ENCODE peak calls at places on chromosome 2, in four cellular contexts. N, R, T and Q are unnamed samples.
A peak's percentile ranks its signal among the peaks of the same experiment; 100 is the strongest.

GRCh38 chr2:77228379-77228778 is 293.8 kb downstream of the LRRTM4 start:
- DNase-seq in N (no peak), R (no peak), T (no peak), Q (no peak)

GRCh38 chr2:208363485-208363884 is 43.1 kb upstream of the PTH2R start:
- DNase-seq in N (no peak), R (no peak), T (no peak), Q (no peak)

GRCh38 chr2:10531874-10532273 is 83.7 kb upstream of the ODC1 start:
- DNase-seq in N (no peak), R (no peak), T (no peak), Q (no peak)

GRCh38 chr2:26816893-26817292 is 31.0 kb downstream of the CENPA start:
- DNase-seq in N (peak; percentile 34), R (peak; percentile 59), T (no peak), Q (no peak)

GRCh38 chr2:151193576-151193975 is 68.1 kb downstream of the RBM43 start:
- DNase-seq in N (no peak), R (no peak), T (no peak), Q (no peak)

GRCh38 chr2:224242543-224242942 is 159.4 kb downstream of the FAM124B start:
- DNase-seq in N (no peak), R (no peak), T (no peak), Q (no peak)

GRCh38 chr2:191567229-191567628 is 110.7 kb upstream of the NABP1 start:
- DNase-seq in N (peak; percentile 18), R (no peak), T (no peak), Q (no peak)

GRCh38 chr2:28408764-28409599 is 16.3 kb downstream of the FOSL2 start:
- DNase-seq in N (peak; percentile 61), R (peak; percentile 84), T (peak; percentile 68), Q (no peak)

GRCh38 chr2:237685408-237685807 is 58.0 kb downstream of the LRRFIP1 start:
- DNase-seq in N (no peak), R (no peak), T (peak; percentile 40), Q (peak; percentile 65)

GRCh38 chr2:20595439-20596192 is 55.3 kb downstream of the HS1BP3 start:
- DNase-seq in N (peak; percentile 42), R (no peak), T (peak; percentile 68), Q (peak; percentile 64)
- H3K4me1 ChIP-seq in N (peaks cover 13% of the 10 kb centered on the region), R (peaks cover 52% of the 10 kb centered on the region), T (peaks cover 50% of the 10 kb centered on the region), Q (peaks cover 58% of the 10 kb centered on the region)

DNA sequence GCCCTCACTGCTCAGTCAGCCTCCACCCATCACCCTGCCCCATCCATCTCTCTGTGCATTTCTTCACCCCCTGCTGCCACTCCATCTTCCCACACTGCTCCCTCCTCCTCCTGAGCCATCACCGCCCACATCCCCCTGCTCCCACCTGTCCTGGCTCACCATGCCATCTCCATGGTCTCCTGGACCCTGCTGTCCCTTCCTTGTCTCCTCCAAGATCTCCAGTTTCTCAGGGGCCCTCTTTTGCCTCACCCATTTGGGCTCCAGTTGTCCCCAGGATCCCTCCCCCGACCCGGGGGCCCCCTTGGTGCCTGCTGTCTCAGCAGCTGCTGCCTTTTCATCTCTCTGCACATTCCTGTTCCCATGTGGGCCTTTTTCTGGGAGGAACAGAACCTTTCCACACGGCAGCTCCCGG is 10.6 kb downstream of the SPEG start:
- DNase-seq in N (no peak), R (no peak), T (no peak), Q (no peak)
- H3K27ac ChIP-seq in N (peak overlapping the region; percentile 85), R (no peak overlapping the region), T (peak overlapping the region; percentile 99), Q (no peak overlapping the region)

GRCh38 chr2:54455584-54456525 is at the start of gene SPTBN1:
- DNase-seq in N (peak; percentile 77), R (peak; percentile 61), T (peak; percentile 97), Q (peak; percentile 93)

GRCh38 chr2:54457326-54458023 is 1.3 kb downstream of the SPTBN1 start:
- DNase-seq in N (no peak), R (no peak), T (peak; percentile 77), Q (no peak)

GRCh38 chr2:54454548-54454921 is 1.6 kb upstream of the SPTBN1 start:
- DNase-seq in N (no peak), R (no peak), T (no peak), Q (no peak)

GRCh38 chr2:54456526-54457325 is 599 bp downstream of the SPTBN1 start:
- DNase-seq in N (peak; percentile 17), R (no peak), T (peak; percentile 73), Q (no peak)

GRCh38 chr2:54454922-54455583 is 1.1 kb upstream of the SPTBN1 start:
- DNase-seq in N (no peak), R (no peak), T (peak; percentile 76), Q (no peak)
- TF ChIP-seq POLR2AphosphoS5 in N (no peak), R (no peak), T (peak; percentile 13), Q (no peak)

GRCh38 chr2:39511786-39512433 is 74.8 kb upstream of the MAP4K3 start:
- DNase-seq in N (peak; percentile 16), R (no peak), T (no peak), Q (no peak)
- H3K4me1 ChIP-seq in N (peaks cover 23% of the 10 kb centered on the region), R (peaks cover 11% of the 10 kb centered on the region), T (peaks cover 81% of the 10 kb centered on the region), Q (no peaks in the 10 kb centered on the region)

GRCh38 chr2:96953611-96954489 is 32.5 kb downstream of the FAM178B start:
- DNase-seq in N (no peak), R (no peak), T (peak; percentile 74), Q (no peak)

GRCh38 chr2:96951125-96951654 is 35.2 kb downstream of the FAM178B start:
- DNase-seq in N (peak; percentile 77), R (peak; percentile 50), T (peak; percentile 87), Q (peak; percentile 87)

GRCh38 chr2:96950391-96951124 is 35.8 kb downstream of the FAM178B start:
- DNase-seq in N (no peak), R (no peak), T (peak; percentile 79), Q (no peak)

GRCh38 chr2:96952976-96953610 is 33.3 kb downstream of the FAM178B start:
- DNase-seq in N (peak; percentile 42), R (no peak), T (peak; percentile 97), Q (peak; percentile 87)

GRCh38 chr2:96952016-96952750 is 34.2 kb downstream of the FAM178B start:
- DNase-seq in N (no peak), R (no peak), T (peak; percentile 65), Q (no peak)
- H3K27ac ChIP-seq in N (peak overlapping the region; percentile 62), R (no peak overlapping the region), T (peak overlapping the region; percentile 88), Q (no peak overlapping the region)

GRCh38 chr2:47798628-47799027 is 15.7 kb downstream of the MSH6 start:
- DNase-seq in N (no peak), R (no peak), T (no peak), Q (no peak)

GRCh38 chr2:47803363-47803762 is 20.4 kb downstream of the MSH6 start:
- DNase-seq in N (no peak), R (no peak), T (no peak), Q (no peak)

GRCh38 chr2:47803770-47804169 is 20.8 kb downstream of the MSH6 start:
- DNase-seq in N (no peak), R (no peak), T (no peak), Q (no peak)

GRCh38 chr2:47799210-47799609 is 16.3 kb downstream of the MSH6 start:
- DNase-seq in N (no peak), R (no peak), T (no peak), Q (no peak)

DNA sequence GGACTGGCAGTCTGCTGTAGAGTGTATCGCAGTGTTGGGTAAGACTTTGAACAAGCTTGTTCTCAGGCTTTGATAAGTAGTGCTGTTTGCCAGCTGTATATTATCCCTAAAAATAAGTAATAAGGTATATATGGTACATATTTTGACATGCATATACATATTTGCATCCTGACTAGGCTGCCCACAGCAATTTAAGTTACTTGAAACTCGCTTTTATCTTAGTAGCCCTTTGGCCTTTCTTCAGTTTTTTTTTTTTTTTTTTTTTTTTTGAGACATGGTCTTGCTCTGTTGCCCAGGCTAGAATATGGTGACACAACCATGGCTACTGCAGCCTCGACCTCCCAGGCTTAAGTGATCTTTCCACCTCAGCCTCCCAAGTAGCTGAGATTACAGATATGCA is 18.2 kb downstream of the MSH6 start:
- DNase-seq in N (no peak), R (no peak), T (no peak), Q (no peak)
- TF ChIP-seq POLR2AphosphoS5 in N (no peak), R (peak; percentile 14), T (no peak), Q (no peak)

GRCh38 chr2:42920446-42921161 is 128.2 kb upstream of the HAAO start:
- DNase-seq in N (no peak), R (no peak), T (peak; percentile 60), Q (no peak)

GRCh38 chr2:42922293-42922692 is 129.9 kb upstream of the HAAO start:
- DNase-seq in N (no peak), R (no peak), T (peak; percentile 57), Q (no peak)

GRCh38 chr2:42921162-42921550 is 128.8 kb upstream of the HAAO start:
- DNase-seq in N (no peak), R (no peak), T (peak; percentile 58), Q (no peak)

GRCh38 chr2:42922790-42923631 is 130.6 kb upstream of the HAAO start:
- DNase-seq in N (no peak), R (no peak), T (peak; percentile 82), Q (no peak)

DNA sequence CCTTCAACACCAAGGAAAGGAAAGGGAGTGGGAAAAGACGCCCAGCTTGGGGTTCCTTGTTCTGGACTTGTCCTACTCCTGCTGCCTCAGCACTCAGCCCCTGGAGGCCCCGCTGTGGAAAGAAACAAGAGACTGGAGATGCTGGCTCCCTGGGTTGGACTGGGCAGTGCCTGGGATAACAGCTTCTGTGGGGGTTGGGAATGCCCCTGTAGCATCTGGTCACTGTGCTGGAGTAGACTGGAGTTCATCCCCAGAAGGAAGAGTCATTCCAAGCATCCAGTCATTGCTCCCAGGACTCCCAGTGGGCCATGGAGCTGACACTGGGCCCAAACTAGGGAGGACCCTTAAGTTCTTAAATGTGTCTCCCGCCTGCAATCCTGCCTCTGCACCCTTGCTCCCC is 129.3 kb upstream of the HAAO start:
- DNase-seq in N (no peak), R (no peak), T (peak; percentile 40), Q (no peak)
- H3K4me1 ChIP-seq in N (peaks cover 38% of the 10 kb centered on the region), R (peaks cover 21% of the 10 kb centered on the region), T (peaks cover 58% of the 10 kb centered on the region), Q (peaks cover 79% of the 10 kb centered on the region)

GRCh38 chr2:174555998-174556397 is 41.6 kb downstream of the WIPF1 start:
- DNase-seq in N (no peak), R (no peak), T (no peak), Q (no peak)
- H3K27ac ChIP-seq in N (no peak overlapping the region), R (no peak overlapping the region), T (no peak overlapping the region), Q (no peak overlapping the region)

GRCh38 chr2:121965666-121966065 is 210.2 kb downstream of the TSN start:
- DNase-seq in N (no peak), R (no peak), T (no peak), Q (no peak)

GRCh38 chr2:121969766-121970639 is 214.6 kb downstream of the TSN start:
- DNase-seq in N (no peak), R (no peak), T (no peak), Q (no peak)

GRCh38 chr2:121966663-121967062 is 211.2 kb downstream of the TSN start:
- DNase-seq in N (no peak), R (no peak), T (no peak), Q (no peak)

GRCh38 chr2:121972203-121972602 is 216.8 kb downstream of the TSN start:
- DNase-seq in N (no peak), R (no peak), T (no peak), Q (no peak)

DNA sequence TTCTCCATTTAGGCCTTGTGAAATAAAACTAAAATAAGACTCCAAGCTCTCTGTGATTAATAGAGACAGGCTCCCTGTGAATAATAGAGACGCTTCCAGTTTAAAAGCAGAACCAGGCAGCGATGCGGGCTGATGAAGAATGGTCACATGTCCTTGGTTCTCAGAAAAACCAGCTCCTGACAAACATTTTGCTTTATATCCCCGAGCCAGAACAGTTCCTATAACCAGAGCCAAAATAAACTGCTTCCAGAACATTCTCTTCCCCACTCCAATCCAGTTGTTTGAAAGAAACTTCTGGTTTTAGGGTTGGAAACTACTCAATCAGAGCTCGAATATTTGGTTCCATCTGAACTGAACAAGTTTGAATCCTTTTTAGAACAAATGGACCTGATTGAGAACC is 213.7 kb downstream of the TSN start:
- DNase-seq in N (no peak), R (no peak), T (no peak), Q (no peak)
- TF ChIP-seq POLR2AphosphoS5 in N (no peak), R (no peak), T (no peak), Q (no peak)

GRCh38 chr2:99401841-99402240 is 64.7 kb downstream of the EIF5B start:
- DNase-seq in N (no peak), R (no peak), T (no peak), Q (no peak)
- H3K4me1 ChIP-seq in N (no peaks in the 10 kb centered on the region), R (peaks cover 6% of the 10 kb centered on the region), T (no peaks in the 10 kb centered on the region), Q (peaks cover 8% of the 10 kb centered on the region)